ENCODE peak calls at places on chromosomes 2 and 18, in eight cellular contexts. One of them, this sample, is unnamed.

GRCh38 chr2:44166096-44166495 is 2.6 kb upstream of the PPM1B start:
- DNase-seq in astrocyte of the spinal cord: no peak
- DNase-seq in endodermal cell: peak; percentile 72
- DNase-seq in spleen: peak; percentile 80
- DNase-seq in neural progenitor cell: peak; percentile 18
- DNase-seq in A549: no peak
- DNase-seq in aorta: no peak
- DNase-seq in left ventricle myocardium inferior: no peak
- DNase-seq in this sample: no peak

GRCh38 chr2:152447897-152448296 is 112.9 kb downstream of the FMNL2 start:
- DNase-seq in astrocyte of the spinal cord: no peak
- DNase-seq in endodermal cell: no peak
- DNase-seq in spleen: no peak
- DNase-seq in neural progenitor cell: no peak
- DNase-seq in A549: no peak
- DNase-seq in aorta: no peak
- DNase-seq in left ventricle myocardium inferior: no peak
- DNase-seq in this sample: peak; percentile 87

GRCh38 chr2:177207101-177207500 is 5.5 kb upstream of the HNRNPA3 start:
- DNase-seq in astrocyte of the spinal cord: no peak
- DNase-seq in endodermal cell: no peak
- DNase-seq in spleen: no peak
- DNase-seq in neural progenitor cell: no peak
- DNase-seq in A549: no peak
- DNase-seq in aorta: no peak
- DNase-seq in left ventricle myocardium inferior: no peak
- DNase-seq in this sample: no peak

GRCh38 chr18:7447629-7448028 is 119.5 kb upstream of the PTPRM start:
- DNase-seq in astrocyte of the spinal cord: peak; percentile 7
- DNase-seq in endodermal cell: no peak
- DNase-seq in spleen: no peak
- DNase-seq in neural progenitor cell: no peak
- DNase-seq in A549: no peak
- DNase-seq in aorta: no peak
- DNase-seq in left ventricle myocardium inferior: no peak
- DNase-seq in this sample: peak; percentile 57

GRCh38 chr2:8238521-8239230 is 443.2 kb upstream of the ID2 start:
- DNase-seq in astrocyte of the spinal cord: no peak
- DNase-seq in endodermal cell: peak; percentile 30
- DNase-seq in spleen: no peak
- DNase-seq in neural progenitor cell: no peak
- DNase-seq in A549: no peak
- DNase-seq in aorta: no peak
- DNase-seq in left ventricle myocardium inferior: peak; percentile 64
- DNase-seq in this sample: no peak

GRCh38 chr2:38636069-38636468 is 29.8 kb upstream of the GALM start:
- DNase-seq in astrocyte of the spinal cord: no peak
- DNase-seq in endodermal cell: no peak
- DNase-seq in spleen: no peak
- DNase-seq in neural progenitor cell: no peak
- DNase-seq in A549: no peak
- DNase-seq in aorta: no peak
- DNase-seq in left ventricle myocardium inferior: no peak
- DNase-seq in this sample: no peak

GRCh38 chr2:172558372-172558771 is 2.5 kb downstream of the PDK1 start:
- DNase-seq in astrocyte of the spinal cord: no peak
- DNase-seq in endodermal cell: no peak
- DNase-seq in spleen: no peak
- DNase-seq in neural progenitor cell: no peak
- DNase-seq in A549: no peak
- DNase-seq in aorta: no peak
- DNase-seq in left ventricle myocardium inferior: no peak
- DNase-seq in this sample: no peak

GRCh38 chr2:182444806-182445205 is 18.0 kb upstream of the PDE1A start:
- DNase-seq in astrocyte of the spinal cord: peak; percentile 32
- DNase-seq in endodermal cell: no peak
- DNase-seq in spleen: no peak
- DNase-seq in neural progenitor cell: no peak
- DNase-seq in A549: no peak
- DNase-seq in aorta: no peak
- DNase-seq in left ventricle myocardium inferior: no peak
- DNase-seq in this sample: no peak

GRCh38 chr2:2101924-2102323 is 229.2 kb downstream of the MYT1L start:
- DNase-seq in astrocyte of the spinal cord: no peak
- DNase-seq in endodermal cell: no peak
- DNase-seq in spleen: no peak
- DNase-seq in neural progenitor cell: peak; percentile 42
- DNase-seq in A549: peak; percentile 25
- DNase-seq in aorta: no peak
- DNase-seq in left ventricle myocardium inferior: no peak
- DNase-seq in this sample: peak; percentile 0

DNA sequence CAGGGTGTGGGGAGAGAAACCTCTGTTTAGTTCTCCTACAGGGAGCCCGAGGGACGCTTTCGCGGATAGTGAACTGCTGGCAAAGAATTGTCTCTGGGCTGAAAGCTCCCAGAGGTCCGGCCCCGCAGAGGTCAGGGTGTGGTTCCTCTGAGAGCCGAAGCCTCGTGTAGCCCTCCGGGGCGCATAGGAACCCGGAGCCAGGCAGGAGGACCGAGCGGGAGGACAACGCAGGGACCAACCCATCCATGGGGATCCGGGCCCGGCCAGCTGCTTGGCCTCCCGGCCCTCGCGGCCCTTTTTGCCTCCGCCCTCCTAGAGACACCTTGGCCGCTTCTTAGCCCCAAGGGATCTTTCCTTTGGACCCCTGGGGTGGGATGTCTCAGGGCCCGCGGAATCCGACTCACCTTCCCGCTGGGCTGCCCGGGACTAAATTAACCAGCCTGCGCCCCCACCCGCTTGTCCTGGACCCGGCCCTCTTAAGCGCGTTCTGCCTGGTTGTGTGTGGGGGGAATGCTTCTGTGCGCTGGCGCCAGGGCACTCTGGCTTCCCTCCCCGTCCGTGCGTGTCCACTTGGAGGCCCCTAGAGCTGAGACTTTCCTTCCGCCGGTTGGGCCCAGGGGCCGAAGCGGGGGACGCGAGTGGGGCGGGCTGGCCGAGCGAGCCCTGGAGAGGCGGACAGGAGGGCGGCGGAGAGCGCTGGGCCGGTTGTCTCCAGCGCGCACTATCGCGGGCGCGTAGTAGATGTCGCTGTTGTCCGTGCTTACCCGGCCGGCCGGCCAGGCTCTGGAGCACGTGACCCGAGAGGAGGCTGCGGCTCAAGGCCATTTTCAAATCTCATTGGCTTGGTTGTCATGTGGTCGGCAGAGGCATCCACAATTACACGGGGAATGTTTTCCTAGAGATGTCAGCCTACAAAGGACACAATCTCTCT is at the start of gene HOXD10:
- DNase-seq in astrocyte of the spinal cord: no peak
- DNase-seq in endodermal cell: peak; percentile 90
- DNase-seq in spleen: peak; percentile 75
- DNase-seq in neural progenitor cell: peak; percentile 65
- DNase-seq in A549: peak; percentile 84
- DNase-seq in aorta: no peak
- DNase-seq in left ventricle myocardium inferior: no peak
- DNase-seq in this sample: no peak
- H3K4me3 ChIP-seq in astrocyte of the spinal cord: no peak within 1 kb of the TSS
- H3K4me3 ChIP-seq in endodermal cell: no peak within 1 kb of the TSS
- H3K4me3 ChIP-seq in spleen: no peak within 1 kb of the TSS
- H3K4me3 ChIP-seq in neural progenitor cell: no peak within 1 kb of the TSS
- H3K4me3 ChIP-seq in A549: peak within 1 kb of the TSS; percentile 44
- H3K4me3 ChIP-seq in aorta: no peak within 1 kb of the TSS
- H3K4me3 ChIP-seq in left ventricle myocardium inferior: peak within 1 kb of the TSS; percentile 5
- H3K4me3 ChIP-seq in this sample: no peak within 1 kb of the TSS

DNA sequence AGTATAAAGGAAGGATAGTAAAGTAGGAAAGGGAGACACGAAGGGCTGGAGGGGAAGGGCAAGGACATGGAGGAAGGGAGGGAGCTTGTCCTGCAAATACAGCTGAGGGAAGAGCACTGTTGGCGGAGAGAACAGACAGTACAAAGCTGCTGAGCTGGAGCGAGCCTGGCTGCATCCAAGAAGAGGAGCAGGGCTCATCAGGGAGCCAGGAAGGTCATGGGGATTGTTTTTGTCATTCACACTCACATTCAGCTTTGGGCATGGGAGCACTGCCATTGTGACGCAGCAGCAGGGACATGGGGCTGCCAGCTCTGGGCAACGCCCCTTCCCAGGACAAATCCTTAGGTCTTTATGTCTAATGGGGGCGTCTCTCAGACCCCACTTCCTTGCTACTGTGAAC is 125.1 kb downstream of the COPS8 start:
- DNase-seq in astrocyte of the spinal cord: no peak
- DNase-seq in endodermal cell: peak; percentile 78
- DNase-seq in spleen: no peak
- DNase-seq in neural progenitor cell: no peak
- DNase-seq in A549: no peak
- DNase-seq in aorta: no peak
- DNase-seq in left ventricle myocardium inferior: peak; percentile 35
- DNase-seq in this sample: no peak
- H3K4me3 ChIP-seq in astrocyte of the spinal cord: no peak overlapping the region
- H3K4me3 ChIP-seq in endodermal cell: no peak overlapping the region
- H3K4me3 ChIP-seq in spleen: no peak overlapping the region
- H3K4me3 ChIP-seq in neural progenitor cell: no peak overlapping the region
- H3K4me3 ChIP-seq in A549: no peak overlapping the region
- H3K4me3 ChIP-seq in aorta: no peak overlapping the region
- H3K4me3 ChIP-seq in left ventricle myocardium inferior: no peak overlapping the region
- H3K4me3 ChIP-seq in this sample: no peak overlapping the region

GRCh38 chr2:133674066-133674432 is 105.8 kb upstream of the NCKAP5 start:
- DNase-seq in astrocyte of the spinal cord: no peak
- DNase-seq in endodermal cell: no peak
- DNase-seq in spleen: no peak
- DNase-seq in neural progenitor cell: no peak
- DNase-seq in A549: no peak
- DNase-seq in aorta: no peak
- DNase-seq in left ventricle myocardium inferior: no peak
- DNase-seq in this sample: no peak
- H3K4me3 ChIP-seq in astrocyte of the spinal cord: no peak overlapping the region
- H3K4me3 ChIP-seq in endodermal cell: no peak overlapping the region
- H3K4me3 ChIP-seq in spleen: no peak overlapping the region
- H3K4me3 ChIP-seq in neural progenitor cell: no peak overlapping the region
- H3K4me3 ChIP-seq in A549: peak overlapping the region; percentile 39
- H3K4me3 ChIP-seq in aorta: peak overlapping the region; percentile 69
- H3K4me3 ChIP-seq in left ventricle myocardium inferior: peak overlapping the region; percentile 56
- H3K4me3 ChIP-seq in this sample: no peak overlapping the region

GRCh38 chr2:102619414-102620319 is at the start of gene SLC9A2:
- DNase-seq in astrocyte of the spinal cord: no peak
- DNase-seq in endodermal cell: peak; percentile 82
- DNase-seq in spleen: no peak
- DNase-seq in neural progenitor cell: peak; percentile 89
- DNase-seq in A549: peak; percentile 52
- DNase-seq in aorta: no peak
- DNase-seq in left ventricle myocardium inferior: peak; percentile 14
- DNase-seq in this sample: no peak

GRCh38 chr2:102615620-102616436 is 3.5 kb upstream of the SLC9A2 start:
- DNase-seq in astrocyte of the spinal cord: peak; percentile 64
- DNase-seq in endodermal cell: peak; percentile 81
- DNase-seq in spleen: peak; percentile 88
- DNase-seq in neural progenitor cell: peak; percentile 83
- DNase-seq in A549: peak; percentile 75
- DNase-seq in aorta: peak; percentile 69
- DNase-seq in left ventricle myocardium inferior: peak; percentile 35
- DNase-seq in this sample: peak; percentile 60

GRCh38 chr2:102621630-102622029 is 2.3 kb downstream of the SLC9A2 start:
- DNase-seq in astrocyte of the spinal cord: no peak
- DNase-seq in endodermal cell: no peak
- DNase-seq in spleen: no peak
- DNase-seq in neural progenitor cell: no peak
- DNase-seq in A549: no peak
- DNase-seq in aorta: no peak
- DNase-seq in left ventricle myocardium inferior: no peak
- DNase-seq in this sample: no peak

GRCh38 chr2:102620367-102620766 is 1.0 kb downstream of the SLC9A2 start:
- DNase-seq in astrocyte of the spinal cord: no peak
- DNase-seq in endodermal cell: peak; percentile 71
- DNase-seq in spleen: no peak
- DNase-seq in neural progenitor cell: no peak
- DNase-seq in A549: peak; percentile 2
- DNase-seq in aorta: no peak
- DNase-seq in left ventricle myocardium inferior: no peak
- DNase-seq in this sample: no peak

DNA sequence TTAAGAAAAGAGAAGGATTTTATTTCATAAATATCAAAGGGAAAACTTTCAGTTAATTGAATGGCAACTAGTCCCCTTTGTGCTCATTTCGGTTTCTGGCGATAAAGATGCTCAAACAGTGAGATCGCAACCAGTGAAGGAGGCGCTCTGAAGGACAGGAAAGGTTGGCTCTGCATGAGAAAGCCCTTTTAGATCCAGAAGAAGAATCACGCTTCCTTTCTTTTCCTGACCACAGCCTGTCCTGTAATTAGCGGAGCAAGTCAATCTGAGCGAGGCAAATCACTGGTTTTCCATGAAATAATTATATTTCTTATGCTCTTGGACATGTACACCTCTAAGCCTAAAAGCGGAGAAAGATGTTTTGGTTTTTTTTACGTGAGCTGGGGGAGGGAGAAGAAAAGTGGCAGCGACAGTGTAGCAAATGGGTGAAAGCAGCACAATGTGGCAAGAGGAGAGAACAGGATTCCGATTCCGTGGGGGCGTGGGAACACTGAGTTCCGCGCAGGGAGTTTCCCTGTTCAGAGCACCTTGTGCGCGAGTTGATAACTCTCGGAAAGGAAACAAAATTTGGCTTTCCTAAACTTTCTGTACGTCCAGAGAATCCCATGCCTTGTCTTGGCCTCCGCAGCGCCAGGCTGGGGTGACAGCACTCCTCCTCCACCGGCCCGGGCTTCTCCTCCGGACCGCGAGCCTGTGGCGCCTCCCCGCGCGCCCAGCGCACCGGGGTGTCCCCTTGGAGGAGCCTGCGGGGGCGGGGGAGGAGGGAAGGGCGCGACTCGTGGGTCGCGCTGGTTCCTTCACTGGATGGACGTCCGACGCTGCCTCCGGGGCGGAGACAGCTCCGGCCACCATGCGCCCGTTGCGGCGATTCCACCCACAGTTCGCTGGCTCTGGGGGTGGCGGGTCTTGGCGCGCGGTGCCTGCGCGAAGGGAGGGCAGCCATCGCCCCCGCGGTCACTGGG is 620 bp upstream of the SLC9A2 start:
- DNase-seq in astrocyte of the spinal cord: peak; percentile 13
- DNase-seq in endodermal cell: peak; percentile 78
- DNase-seq in spleen: peak; percentile 75
- DNase-seq in neural progenitor cell: peak; percentile 62
- DNase-seq in A549: peak; percentile 52
- DNase-seq in aorta: peak; percentile 46
- DNase-seq in left ventricle myocardium inferior: no peak
- DNase-seq in this sample: no peak
- H3K4me3 ChIP-seq in astrocyte of the spinal cord: peak overlapping the region; percentile 22
- H3K4me3 ChIP-seq in endodermal cell: peak overlapping the region; percentile 80
- H3K4me3 ChIP-seq in spleen: peak overlapping the region; percentile 41
- H3K4me3 ChIP-seq in neural progenitor cell: peak overlapping the region; percentile 63
- H3K4me3 ChIP-seq in A549: peak overlapping the region; percentile 66
- H3K4me3 ChIP-seq in aorta: peak overlapping the region; percentile 11
- H3K4me3 ChIP-seq in left ventricle myocardium inferior: peak overlapping the region; percentile 66
- H3K4me3 ChIP-seq in this sample: peak overlapping the region; percentile 39

DNA sequence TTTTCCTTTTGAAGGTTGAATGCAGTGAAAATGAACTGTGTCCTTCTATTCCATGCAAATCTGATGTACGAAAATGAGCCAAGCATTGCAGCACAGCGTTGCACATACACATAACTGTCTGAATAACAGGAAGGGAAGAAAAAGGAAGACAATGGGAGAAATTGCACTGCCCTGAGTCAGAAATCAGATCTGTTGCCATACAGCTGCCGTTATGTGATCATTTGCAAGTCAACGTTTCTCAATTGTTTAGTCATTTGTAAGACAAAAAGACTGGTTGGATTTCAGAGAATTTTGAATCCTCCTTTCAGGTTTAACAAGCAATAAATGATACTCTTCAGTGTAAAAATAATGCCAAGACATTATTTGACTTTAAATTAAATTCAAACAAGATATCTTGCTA is 284.1 kb downstream of the DSEL start:
- DNase-seq in astrocyte of the spinal cord: peak; percentile 76
- DNase-seq in endodermal cell: no peak
- DNase-seq in spleen: no peak
- DNase-seq in neural progenitor cell: no peak
- DNase-seq in A549: peak; percentile 12
- DNase-seq in aorta: no peak
- DNase-seq in left ventricle myocardium inferior: no peak
- DNase-seq in this sample: peak; percentile 93
- H3K4me3 ChIP-seq in astrocyte of the spinal cord: no peak overlapping the region
- H3K4me3 ChIP-seq in endodermal cell: no peak overlapping the region
- H3K4me3 ChIP-seq in spleen: no peak overlapping the region
- H3K4me3 ChIP-seq in neural progenitor cell: no peak overlapping the region
- H3K4me3 ChIP-seq in A549: no peak overlapping the region
- H3K4me3 ChIP-seq in aorta: no peak overlapping the region
- H3K4me3 ChIP-seq in left ventricle myocardium inferior: no peak overlapping the region
- H3K4me3 ChIP-seq in this sample: no peak overlapping the region